ENCODE peak calls at places on chromosomes 1 and 21, in four cellular contexts. H, N, F and I are unnamed samples.

GRCh38 chr21:35547946-35548774 is 499.1 kb upstream of the RUNX1 start:
- DNase-seq in H (no peak), N (no peak), F (no peak), I (no peak)

GRCh38 chr1:176225911-176226310 is 18.8 kb upstream of the COP1 start:
- DNase-seq in H (no peak), N (no peak), F (no peak), I (no peak)

GRCh38 chr21:45862544-45863207 is 118.9 kb upstream of the COL6A1 start:
- DNase-seq in H (no peak), N (no peak), F (no peak), I (no peak)

GRCh38 chr1:209839875-209840491 is 12.2 kb downstream of the UTP25 start:
- DNase-seq in H (peak; percentile 97), N (peak; percentile 89), F (no peak), I (no peak)

GRCh38 chr1:2880812-2881295 is 79.4 kb upstream of the TTC34 start:
- DNase-seq in H (no peak), N (no peak), F (no peak), I (no peak)

GRCh38 chr21:45970674-45971486 is 10.7 kb upstream of the COL6A1 start:
- DNase-seq in H (peak; percentile 63), N (peak; percentile 25), F (peak; percentile 89), I (no peak)

GRCh38 chr1:12587981-12588620 is 29.9 kb downstream of the DHRS3 start:
- DNase-seq in H (peak; percentile 72), N (no peak), F (no peak), I (no peak)

GRCh38 chr1:112312315-112312714 is 83.7 kb upstream of the CTTNBP2NL start:
- DNase-seq in H (no peak), N (no peak), F (no peak), I (no peak)

GRCh38 chr1:221494670-221495069 is 247.2 kb downstream of the DUSP10 start:
- DNase-seq in H (peak; percentile 37), N (no peak), F (no peak), I (no peak)

GRCh38 chr1:24905979-24906720 is 23.9 kb downstream of the RUNX3 start:
- DNase-seq in H (no peak), N (no peak), F (no peak), I (no peak)

GRCh38 chr1:239947789-239948188 is 143.9 kb upstream of the FMN2 start:
- DNase-seq in H (peak; percentile 47), N (no peak), F (no peak), I (no peak)

GRCh38 chr1:109250454-109251276 is 1.3 kb downstream of the CELSR2 start:
- DNase-seq in H (no peak), N (no peak), F (no peak), I (no peak)

GRCh38 chr1:242477944-242478343 is 46.6 kb downstream of the PLD5 start:
- DNase-seq in H (no peak), N (no peak), F (no peak), I (no peak)

GRCh38 chr1:6634278-6635052 is 9.8 kb downstream of the THAP3 start:
- DNase-seq in H (peak; percentile 50), N (peak; percentile 26), F (peak; percentile 83), I (peak; percentile 22)

GRCh38 chr1:82106672-82107071 is 305.9 kb downstream of the ADGRL2 start:
- DNase-seq in H (no peak), N (no peak), F (no peak), I (no peak)

GRCh38 chr1:184157396-184157747 is 105.8 kb downstream of the TSEN15 start:
- DNase-seq in H (no peak), N (no peak), F (no peak), I (no peak)

GRCh38 chr1:205513774-205514173 is 9.3 kb downstream of the CDK18 start:
- DNase-seq in H (no peak), N (no peak), F (no peak), I (no peak)

GRCh38 chr1:3473381-3473844 is 18.9 kb downstream of the ARHGEF16 start:
- DNase-seq in H (peak; percentile 56), N (no peak), F (no peak), I (no peak)

GRCh38 chr1:48472747-48473146 is 743 bp upstream of the SPATA6 start:
- DNase-seq in H (no peak), N (no peak), F (no peak), I (no peak)

GRCh38 chr1:23149110-23149509 is 19.5 kb downstream of the LUZP1 start:
- DNase-seq in H (no peak), N (no peak), F (no peak), I (no peak)

GRCh38 chr1:39892611-39893595 is 8.8 kb downstream of the MYCL start:
- DNase-seq in H (peak; percentile 62), N (no peak), F (no peak), I (no peak)

GRCh38 chr1:203475012-203475981 is at the start of gene PRELP:
- DNase-seq in H (no peak), N (no peak), F (no peak), I (no peak)

GRCh38 chr1:119914071-119914470 is 17.8 kb upstream of the ADAM30 start:
- DNase-seq in H (no peak), N (no peak), F (no peak), I (no peak)